ENCODE peak calls at places on chromosomes 11 and 22, in seven cellular contexts. F is H9; V is endothelial cell of umbilical vein; K is heart right ventricle; S is aorta; Z is naive thymus-derived CD4-positive, alpha-beta T cell; Y is prostate gland. G is an unnamed sample.

GRCh38 chr22:20024225-20025087 is 3.5 kb downstream of the TANGO2 start:
- DNase-seq in S (peak), V (no peak), K (peak), F (no peak), Z (no peak), Y (peak), G (no peak)

GRCh38 chr22:28674121-28674563 is 5.5 kb downstream of the TTC28 start:
- DNase-seq in F (no peak), K (no peak), S (no peak), Y (no peak), V (no peak), Z (peak), G (no peak)

GRCh38 chr22:23774922-23775436 is 2.3 kb downstream of the MMP11 start:
- DNase-seq in S (no peak), Z (no peak), K (no peak), V (no peak), Y (no peak), F (no peak), G (no peak)

GRCh38 chr22:48755332-48755949 is 1072.2 kb downstream of the BRD1 start:
- DNase-seq in Y (no peak), Z (no peak), K (no peak), S (no peak), V (no peak), F (no peak), G (no peak)

GRCh38 chr11:1565173-1565903 is 6.7 kb downstream of the DUSP8 start:
- DNase-seq in K (no peak), Y (no peak), S (peak), V (no peak), Z (no peak), F (peak), G (no peak)

GRCh38 chr11:5605849-5606248 is 9.4 kb downstream of the TRIM6 start:
- DNase-seq in F (no peak), K (no peak), Y (no peak), V (no peak), S (no peak), Z (no peak), G (peak)

GRCh38 chr11:115170133-115170815 is 333.9 kb downstream of the CADM1 start:
- DNase-seq in V (peak), K (no peak), Z (no peak), S (no peak), Y (no peak), F (no peak), G (peak)

GRCh38 chr11:11826260-11826659 is 15.5 kb upstream of the USP47 start:
- DNase-seq in V (no peak), Z (no peak), S (no peak), K (no peak), Y (no peak), F (no peak), G (no peak)

GRCh38 chr11:70489276-70489675 is 90.9 kb downstream of the CTTN start:
- DNase-seq in V (no peak), K (no peak), S (peak), Y (no peak), F (no peak), Z (no peak), G (no peak)

GRCh38 chr11:84173078-84173477 is 886.9 kb upstream of the CCDC90B start:
- DNase-seq in V (no peak), K (no peak), F (no peak), S (no peak), Z (no peak), Y (no peak), G (no peak)

GRCh38 chr11:45503311-45503710 is 162.1 kb downstream of the CHST1 start:
- DNase-seq in F (no peak), Z (no peak), V (no peak), K (no peak), Y (no peak), S (no peak), G (no peak)

GRCh38 chr11:112841719-112842118 is 119.5 kb upstream of the NCAM1 start:
- DNase-seq in K (no peak), S (no peak), Y (no peak), V (no peak), Z (no peak), F (no peak), G (no peak)

GRCh38 chr11:4626207-4627105 is 10.8 kb upstream of the OR51D1 start:
- DNase-seq in S (no peak), Z (peak), K (no peak), Y (peak), V (peak), F (peak), G (peak)

GRCh38 chr11:125063429-125064043 is 431 bp downstream of the SLC37A2 start:
- DNase-seq in F (peak), Y (no peak), S (no peak), K (no peak), Z (peak), V (no peak), G (no peak)

GRCh38 chr11:83088965-83089364 is 17.3 kb upstream of the RAB30 start:
- DNase-seq in K (no peak), Y (no peak), Z (no peak), V (no peak), F (no peak), S (no peak), G (no peak)

GRCh38 chr22:29702931-29703594 is 16.7 kb upstream of the CABP7 start:
- DNase-seq in V (no peak), F (no peak), K (peak), Y (peak), S (no peak), Z (no peak), G (no peak)

GRCh38 chr11:123507043-123507442 is 77.0 kb downstream of the GRAMD1B start:
- DNase-seq in Y (no peak), S (no peak), Z (no peak), F (no peak), K (no peak), V (no peak), G (no peak)

GRCh38 chr22:46103181-46103580 is 47.1 kb upstream of the PPARA start:
- DNase-seq in Y (no peak), F (no peak), V (no peak), K (no peak), Z (no peak), S (no peak), G (no peak)

GRCh38 chr22:32206774-32207758 is 2.2 kb upstream of the RFPL2 start:
- DNase-seq in F (peak), Z (peak), K (no peak), V (no peak), Y (peak), S (no peak), G (peak)

GRCh38 chr11:74391193-74391592 is 7.0 kb downstream of the PGM2L1 start:
- DNase-seq in Z (no peak), Y (no peak), S (no peak), K (no peak), F (no peak), V (no peak), G (no peak)

DNA sequence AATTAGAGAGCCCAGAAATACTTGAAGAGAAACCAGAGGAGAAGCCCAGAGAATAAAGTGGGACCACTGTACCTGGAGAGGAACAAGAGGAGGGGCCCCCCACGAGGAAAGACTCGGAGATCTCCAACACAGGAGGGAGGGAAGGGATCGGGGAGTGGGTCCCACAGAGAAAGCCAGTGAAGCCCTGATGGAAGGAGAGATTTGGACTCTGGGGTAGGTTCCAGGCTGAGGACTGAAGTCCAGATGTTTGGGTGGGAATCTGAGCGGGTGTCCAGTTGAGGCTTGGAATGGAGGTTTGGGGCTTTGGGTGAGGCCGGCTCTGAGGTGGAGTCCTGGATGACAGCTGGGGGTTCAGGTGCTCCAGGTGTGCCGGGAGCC is 32.7 kb downstream of the PDE2A start:
- DNase-seq in F (no peak), Y (no peak), S (no peak), K (no peak), Z (no peak), V (no peak), G (no peak)
- H3K27ac ChIP-seq in F (no peak), Y (no peak), S (no peak), K (peak), Z (no peak), V (no peak), G (no peak)

GRCh38 chr11:64063741-64064140 is 28.0 kb downstream of the FLRT1 start:
- DNase-seq in Z (no peak), S (no peak), K (no peak), Y (no peak), V (no peak), F (no peak), G (no peak)

GRCh38 chr11:64062185-64063039 is 26.7 kb downstream of the FLRT1 start:
- DNase-seq in V (no peak), Y (no peak), F (no peak), Z (no peak), K (no peak), S (no peak), G (no peak)

GRCh38 chr11:64065712-64066111 is 30.0 kb downstream of the FLRT1 start:
- DNase-seq in S (no peak), V (no peak), Y (no peak), F (no peak), Z (no peak), K (no peak), G (no peak)

GRCh38 chr11:64065141-64065465 is 29.4 kb downstream of the FLRT1 start:
- DNase-seq in K (no peak), S (no peak), Y (no peak), F (no peak), V (no peak), Z (no peak), G (no peak)

GRCh38 chr11:64064374-64065140 is 28.8 kb downstream of the FLRT1 start:
- DNase-seq in Z (no peak), V (no peak), S (no peak), F (no peak), K (no peak), Y (no peak), G (no peak)
- H3K27ac ChIP-seq in Z (no peak), V (no peak), S (no peak), F (no peak), K (no peak), Y (no peak), G (no peak)

GRCh38 chr11:79242616-79243015 is 198.2 kb downstream of the TENM4 start:
- DNase-seq in V (no peak), Z (no peak), F (no peak), S (no peak), K (no peak), Y (no peak), G (no peak)

GRCh38 chr11:79244175-79244804 is 196.5 kb downstream of the TENM4 start:
- DNase-seq in Z (no peak), V (no peak), F (no peak), K (no peak), S (no peak), Y (no peak), G (no peak)

GRCh38 chr11:79241842-79242241 is 199.0 kb downstream of the TENM4 start:
- DNase-seq in K (no peak), F (no peak), Z (no peak), S (no peak), Y (no peak), V (no peak), G (no peak)

GRCh38 chr11:79243412-79244174 is 197.2 kb downstream of the TENM4 start:
- DNase-seq in V (no peak), K (no peak), Z (no peak), F (no peak), Y (no peak), S (no peak), G (no peak)

GRCh38 chr11:79244805-79245197 is 196.0 kb downstream of the TENM4 start:
- DNase-seq in V (no peak), Y (no peak), Z (no peak), S (no peak), F (no peak), K (no peak), G (no peak)
- H3K27ac ChIP-seq in V (no peak), Y (no peak), Z (no peak), S (peak), F (no peak), K (no peak), G (no peak)

GRCh38 chr11:34308049-34308692 is 49.6 kb downstream of the ABTB2 start:
- DNase-seq in K (no peak), V (no peak), Y (no peak), F (no peak), Z (no peak), S (no peak), G (no peak)
- H3K27ac ChIP-seq in K (no peak), V (no peak), Y (no peak), F (peak), Z (no peak), S (no peak), G (peak)

GRCh38 chr11:121589946-121590537 is 137.3 kb upstream of the SORL1-AS1 start:
- DNase-seq in F (no peak), K (no peak), Y (no peak), V (no peak), S (no peak), Z (no peak), G (no peak)
- H3K27ac ChIP-seq in F (no peak), K (no peak), Y (no peak), V (no peak), S (no peak), Z (no peak), G (no peak)

DNA sequence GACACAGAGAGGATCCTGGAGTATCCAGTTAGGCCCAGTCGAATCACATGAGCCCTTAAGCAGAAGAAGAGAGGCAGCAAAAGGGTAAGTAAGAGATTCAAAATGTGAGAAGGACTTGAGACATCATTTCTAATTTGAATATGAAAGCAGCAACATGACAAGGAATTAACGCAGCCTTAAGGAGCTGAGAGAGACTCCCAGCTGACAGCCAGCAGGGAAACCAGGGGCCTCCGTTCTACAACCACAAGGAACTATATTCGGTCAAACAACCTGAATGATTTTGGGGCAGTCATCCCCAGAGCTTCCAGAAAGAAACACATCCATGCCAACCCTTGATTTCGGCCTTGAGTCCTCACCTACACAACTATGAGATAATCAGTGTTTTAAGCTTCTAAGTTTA is 189.7 kb upstream of the MTNR1B start:
- DNase-seq in Y (no peak), F (no peak), Z (no peak), K (no peak), V (no peak), S (no peak), G (no peak)
- H3K27ac ChIP-seq in Y (no peak), F (no peak), Z (no peak), K (no peak), V (no peak), S (no peak), G (no peak)

GRCh38 chr11:69308936-69309799 is 15.2 kb downstream of the MYEOV start:
- DNase-seq in F (no peak), K (no peak), S (no peak), V (no peak), Y (no peak), Z (no peak), G (no peak)
- H3K27ac ChIP-seq in F (no peak), K (no peak), S (no peak), V (no peak), Y (no peak), Z (no peak), G (peak)

G was measured in A673.